ENCODE peak calls at places on chromosomes 7 and 10, in nine cellular contexts. C, Y, G, W, M, K, X, N and P are unnamed samples.

GRCh38 chr10:48725708-48726107 is 41.0 kb downstream of the WDFY4 start:
- DNase-seq in C (no peak), Y (no peak), G (no peak), W (no peak), M (no peak), K (no peak), X (no peak), N (no peak), P (no peak)

GRCh38 chr10:71067098-71067760 is 145.1 kb upstream of the UNC5B start:
- DNase-seq in C (no peak), Y (no peak), G (no peak), W (no peak), M (no peak), K (peak), X (no peak), N (no peak), P (no peak)

GRCh38 chr7:514651-515598 is 4.7 kb downstream of the PDGFA start:
- DNase-seq in C (no peak), Y (no peak), G (no peak), W (no peak), M (no peak), K (no peak), X (no peak), N (peak), P (no peak)

GRCh38 chr7:44154703-44155102 is 13.6 kb upstream of the MYL7 start:
- DNase-seq in C (no peak), Y (no peak), G (no peak), W (peak), M (no peak), K (no peak), X (no peak), N (no peak), P (peak)

GRCh38 chr10:111546216-111546615 is 469.4 kb downstream of the ADRA2A start:
- DNase-seq in C (no peak), Y (no peak), G (no peak), W (no peak), M (no peak), K (no peak), X (no peak), N (no peak), P (no peak)

GRCh38 chr7:158804335-158804734 is 25.0 kb downstream of the ESYT2 start:
- DNase-seq in C (no peak), Y (no peak), G (no peak), W (no peak), M (no peak), K (no peak), X (no peak), N (no peak), P (no peak)

GRCh38 chr10:12547301-12547771 is 198.0 kb downstream of the CAMK1D start:
- DNase-seq in C (no peak), Y (no peak), G (no peak), W (no peak), M (no peak), K (no peak), X (no peak), N (no peak), P (no peak)

GRCh38 chr7:133436014-133436428 is 183.1 kb downstream of the EXOC4 start:
- DNase-seq in C (no peak), Y (no peak), G (peak), W (no peak), M (peak), K (no peak), X (no peak), N (no peak), P (peak)

GRCh38 chr7:122515404-122515803 is 183.5 kb downstream of the RNF133 start:
- DNase-seq in C (no peak), Y (no peak), G (no peak), W (no peak), M (peak), K (no peak), X (no peak), N (no peak), P (no peak)

GRCh38 chr10:91652364-91652763 is 19.5 kb upstream of the PPP1R3C start:
- DNase-seq in C (no peak), Y (no peak), G (peak), W (no peak), M (peak), K (peak), X (no peak), N (no peak), P (peak)

GRCh38 chr10:123577921-123578461 is 88.2 kb upstream of the GPR26 start:
- DNase-seq in C (no peak), Y (no peak), G (no peak), W (no peak), M (no peak), K (no peak), X (no peak), N (no peak), P (no peak)

GRCh38 chr7:41298343-41298875 is 404.5 kb downstream of the INHBA start:
- DNase-seq in C (no peak), Y (no peak), G (no peak), W (no peak), M (no peak), K (no peak), X (no peak), N (no peak), P (no peak)

GRCh38 chr7:32564542-32564941 is 69.3 kb downstream of the AVL9 start:
- DNase-seq in C (no peak), Y (peak), G (peak), W (no peak), M (no peak), K (no peak), X (no peak), N (no peak), P (no peak)

GRCh38 chr7:104552102-104552501 is 223.7 kb downstream of the LHFPL3 start:
- DNase-seq in C (no peak), Y (peak), G (peak), W (no peak), M (peak), K (no peak), X (peak), N (no peak), P (peak)

GRCh38 chr7:76303829-76304505 is 1.5 kb downstream of the HSPB1 start:
- DNase-seq in C (no peak), Y (no peak), G (peak), W (no peak), M (peak), K (no peak), X (no peak), N (no peak), P (peak)

GRCh38 chr10:132546567-132547420 is 9.2 kb downstream of the INPP5A start:
- DNase-seq in C (no peak), Y (no peak), G (no peak), W (peak), M (no peak), K (no peak), X (peak), N (no peak), P (no peak)

GRCh38 chr7:98870071-98870651 is 347 bp upstream of the TMEM130 start:
- DNase-seq in C (no peak), Y (peak), G (peak), W (peak), M (peak), K (no peak), X (no peak), N (peak), P (peak)

GRCh38 chr7:42107484-42107883 is 129.5 kb downstream of the GLI3 start:
- DNase-seq in C (no peak), Y (peak), G (no peak), W (no peak), M (peak), K (no peak), X (no peak), N (no peak), P (peak)

GRCh38 chr7:132386249-132386681 is 190.0 kb downstream of the PLXNA4 start:
- DNase-seq in C (no peak), Y (peak), G (no peak), W (peak), M (no peak), K (no peak), X (peak), N (peak), P (peak)

GRCh38 chr7:78018541-78019456 is 220.2 kb downstream of the PHTF2 start:
- DNase-seq in C (no peak), Y (no peak), G (peak), W (no peak), M (no peak), K (no peak), X (peak), N (no peak), P (peak)

GRCh38 chr10:47090903-47091302 is 179.7 kb downstream of the PTPN20 start:
- DNase-seq in C (no peak), Y (no peak), G (no peak), W (no peak), M (no peak), K (no peak), X (no peak), N (no peak), P (no peak)

GRCh38 chr10:59433720-59434428 is 71.5 kb upstream of the FAM13C start:
- DNase-seq in C (no peak), Y (no peak), G (no peak), W (no peak), M (no peak), K (no peak), X (no peak), N (no peak), P (peak)

GRCh38 chr7:134690016-134690415 is 43.4 kb downstream of the BPGM start:
- DNase-seq in C (no peak), Y (peak), G (peak), W (no peak), M (no peak), K (no peak), X (no peak), N (no peak), P (peak)

GRCh38 chr10:30432631-30433285 is 1.2 kb upstream of the MAP3K8 start:
- DNase-seq in C (no peak), Y (no peak), G (no peak), W (no peak), M (no peak), K (no peak), X (peak), N (no peak), P (no peak)

GRCh38 chr7:110418651-110419270 is 672.2 kb upstream of the LRRN3 start:
- DNase-seq in C (no peak), Y (no peak), G (no peak), W (no peak), M (no peak), K (no peak), X (no peak), N (no peak), P (no peak)

GRCh38 chr7:55020481-55020871 is 1.7 kb downstream of the EGFR start:
- DNase-seq in C (no peak), Y (no peak), G (peak), W (peak), M (peak), K (peak), X (no peak), N (no peak), P (no peak)

GRCh38 chr7:1027285-1028043 is 16.9 kb upstream of the GPR146 start:
- DNase-seq in C (no peak), Y (peak), G (peak), W (no peak), M (no peak), K (no peak), X (no peak), N (peak), P (peak)

GRCh38 chr7:33243319-33243881 is 114.0 kb downstream of the BBS9 start:
- DNase-seq in C (no peak), Y (peak), G (peak), W (no peak), M (peak), K (no peak), X (no peak), N (no peak), P (peak)